ENCODE peak calls at places on chromosomes 4 and X, in four cellular contexts. F, X, Y and A are unnamed samples.

GRCh38 chr4:114146947-114147618 is 167.6 kb upstream of the ARSJ start:
- DNase-seq in F (no peak), Y (no peak), X (no peak), A (peak; percentile 12)

GRCh38 chr4:7067147-7067522 is 729 bp downstream of the GRPEL1 start:
- DNase-seq in X (peak; percentile 45), Y (no peak), F (peak; percentile 40), A (no peak)

GRCh38 chrX:8139713-8140112 is 31.4 kb downstream of the VCX2 start:
- DNase-seq in X (no peak), Y (no peak), F (no peak), A (no peak)

GRCh38 chr4:33071552-33071951 is 2351.4 kb downstream of the PCDH7 start:
- DNase-seq in X (no peak), F (no peak), Y (no peak), A (no peak)

GRCh38 chrX:45771114-45771513 is 570.4 kb upstream of the DIPK2B start:
- DNase-seq in X (peak; percentile 15), Y (no peak), F (peak; percentile 51), A (no peak)

GRCh38 chrX:2898861-2899512 is 30.2 kb downstream of the ARSD start:
- DNase-seq in X (no peak), F (peak; percentile 24), Y (no peak), A (no peak)

GRCh38 chrX:24782011-24782410 is 88.3 kb downstream of the POLA1 start:
- DNase-seq in X (no peak), Y (no peak), F (no peak), A (no peak)

GRCh38 chrX:100895365-100896075 is 21.4 kb upstream of the NOX1 start:
- DNase-seq in X (peak; percentile 50), F (peak; percentile 55), Y (no peak), A (no peak)

GRCh38 chr4:10891866-10892265 is 207.3 kb upstream of the CLNK start:
- DNase-seq in F (no peak), X (no peak), Y (no peak), A (no peak)

GRCh38 chr4:104795264-104795934 is 300.7 kb upstream of the CXXC4 start:
- DNase-seq in Y (peak; percentile 56), F (no peak), X (no peak), A (no peak)

GRCh38 chrX:103254921-103255455 is at the start of gene TCEAL8:
- DNase-seq in X (peak; percentile 89), Y (peak; percentile 21), F (peak; percentile 53), A (peak; percentile 59)

GRCh38 chr4:9894604-9895361 is 113.3 kb downstream of the DRD5 start:
- DNase-seq in X (no peak), Y (no peak), F (no peak), A (no peak)

GRCh38 chr4:304987-305680 is at the start of gene ZNF732:
- DNase-seq in F (no peak), Y (no peak), X (peak; percentile 3), A (peak; percentile 57)

GRCh38 chr4:76059750-76060149 is 14.8 kb upstream of the ART3 start:
- DNase-seq in F (no peak), Y (no peak), X (no peak), A (no peak)

GRCh38 chr4:76738081-76738931 is 159.6 kb downstream of the SOWAHB start:
- DNase-seq in F (no peak), Y (peak; percentile 30), X (no peak), A (no peak)

GRCh38 chr4:40349561-40350198 is 14.5 kb downstream of the CHRNA9 start:
- DNase-seq in X (no peak), F (no peak), Y (no peak), A (no peak)

GRCh38 chrX:10157032-10157341 is 212 bp downstream of the CLCN4 start:
- DNase-seq in X (no peak), F (no peak), Y (no peak), A (no peak)

GRCh38 chr4:173242466-173243250 is 74.0 kb downstream of the GALNT7 start:
- DNase-seq in Y (no peak), F (no peak), X (no peak), A (no peak)

GRCh38 chr4:119314356-119314755 is 7.6 kb downstream of the FABP2 start:
- DNase-seq in F (peak; percentile 41), X (peak; percentile 44), Y (no peak), A (no peak)

GRCh38 chr4:85591361-85592098 is 116.6 kb downstream of the ARHGAP24 start:
- DNase-seq in F (no peak), Y (no peak), X (no peak), A (no peak)

GRCh38 chr4:8303485-8304281 is 34.1 kb downstream of the HTRA3 start:
- DNase-seq in Y (no peak), F (peak; percentile 49), X (peak; percentile 88), A (no peak)

GRCh38 chr4:102715057-102715456 is 45.7 kb downstream of the MANBA start:
- DNase-seq in F (no peak), Y (no peak), X (no peak), A (no peak)

GRCh38 chrX:136450050-136450830 is 37.5 kb upstream of the BRS3 start:
- DNase-seq in X (no peak), F (no peak), Y (no peak), A (no peak)

GRCh38 chr4:186932631-186933150 is 209.0 kb upstream of the FAT1 start:
- DNase-seq in F (peak; percentile 29), Y (no peak), X (no peak), A (no peak)

GRCh38 chr4:54085284-54085683 is 14.7 kb upstream of the GSX2 start:
- DNase-seq in Y (no peak), X (no peak), F (peak; percentile 91), A (no peak)

GRCh38 chr4:14168919-14169318 is 541.4 kb upstream of the BOD1L1 start:
- DNase-seq in F (no peak), Y (peak; percentile 53), X (no peak), A (no peak)

GRCh38 chr4:128483816-128484215 is 196.2 kb upstream of the PGRMC2 start:
- DNase-seq in X (no peak), Y (no peak), F (no peak), A (no peak)

GRCh38 chr4:145935253-145936141 is 3.1 kb downstream of the ZNF827 start:
- DNase-seq in F (peak; percentile 61), X (peak; percentile 7), Y (peak; percentile 48), A (peak; percentile 3)

GRCh38 chr4:183404016-183404415 is 40.4 kb upstream of the CDKN2AIP start:
- DNase-seq in Y (no peak), F (no peak), X (no peak), A (no peak)

GRCh38 chrX:38474543-38474942 is 86.8 kb upstream of the TSPAN7 start:
- DNase-seq in X (no peak), F (no peak), Y (no peak), A (no peak)

GRCh38 chrX:8305336-8305735 is 134.3 kb upstream of the VCX2 start:
- DNase-seq in X (no peak), Y (no peak), F (no peak), A (no peak)

GRCh38 chr4:70703695-70704332 is 15.5 kb downstream of the UTP3 start:
- DNase-seq in Y (no peak), F (no peak), X (peak; percentile 31), A (no peak)

GRCh38 chr4:124481123-124481522 is 231.4 kb downstream of the ANKRD50 start:
- DNase-seq in F (no peak), X (no peak), Y (no peak), A (no peak)

GRCh38 chr4:123866796-123867195 is 470.2 kb downstream of the SPRY1 start:
- DNase-seq in F (peak; percentile 16), X (no peak), Y (no peak), A (no peak)

GRCh38 chrX:8726031-8726652 is 5.8 kb downstream of the ANOS1 start:
- DNase-seq in X (no peak), Y (no peak), F (no peak), A (no peak)

GRCh38 chr4:92012899-92013867 is 290.6 kb upstream of the GRID2 start:
- DNase-seq in Y (no peak), F (peak; percentile 35), X (no peak), A (no peak)

GRCh38 chr4:156764145-156764544 is 207.5 kb downstream of the PDGFC start:
- DNase-seq in F (no peak), X (no peak), Y (no peak), A (no peak)
- TF ChIP-seq JUND in F (no peak), X (no peak), Y (no peak), A (no peak)

DNA sequence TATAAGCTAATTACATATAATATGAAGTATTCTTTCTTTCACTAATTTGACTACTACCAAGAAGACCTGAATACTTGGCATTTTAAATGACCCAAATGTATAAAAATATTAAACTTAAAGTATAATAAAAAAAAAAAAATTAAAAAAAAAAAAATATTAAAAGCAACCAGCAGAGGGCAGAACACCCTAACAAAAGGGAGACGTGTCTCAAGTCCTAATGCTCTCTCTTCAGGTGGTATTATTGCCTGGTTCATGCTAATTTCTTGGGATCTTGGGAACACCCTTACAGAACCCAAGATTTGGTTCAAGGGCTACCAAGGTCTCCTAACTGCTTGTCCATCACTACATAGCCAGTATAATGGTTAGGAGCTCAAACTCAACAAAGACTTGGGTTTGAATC is 754.8 kb downstream of the RAB28 start:
- DNase-seq in F (peak; percentile 11), Y (no peak), X (peak; percentile 6), A (no peak)
- TF ChIP-seq JUND in F (no peak), Y (no peak), X (no peak), A (no peak)

GRCh38 chr4:139024686-139025085 is 9.1 kb downstream of the NOCT start:
- DNase-seq in Y (no peak), F (no peak), X (no peak), A (peak; percentile 75)

GRCh38 chr4:139030614-139031235 is 15.1 kb downstream of the NOCT start:
- DNase-seq in Y (peak; percentile 61), F (peak; percentile 67), X (peak; percentile 85), A (peak; percentile 33)

GRCh38 chr4:139025841-139026240 is 10.3 kb downstream of the NOCT start:
- DNase-seq in X (no peak), Y (no peak), F (no peak), A (no peak)

GRCh38 chr4:139028191-139028661 is 12.6 kb downstream of the NOCT start:
- DNase-seq in Y (no peak), F (no peak), X (no peak), A (peak; percentile 19)

DNA sequence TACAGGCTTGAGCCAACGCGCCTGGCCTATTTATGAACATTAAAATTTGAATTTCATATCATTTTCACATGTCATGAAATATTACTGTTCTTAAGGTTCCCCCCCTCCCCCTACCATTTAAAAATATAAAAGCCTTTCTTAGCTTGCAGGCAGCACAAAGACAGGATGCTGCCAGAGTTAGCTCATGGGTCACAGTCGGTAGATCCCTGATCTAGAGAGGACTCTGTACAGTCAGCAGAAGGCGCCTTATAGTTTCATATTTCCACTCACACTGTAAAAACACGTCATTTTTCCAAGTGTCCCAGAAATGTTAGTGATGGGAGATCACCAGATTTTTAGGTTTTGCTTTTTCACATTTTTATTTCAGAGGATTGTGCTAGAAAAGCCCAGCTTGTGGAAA is 12.2 kb downstream of the NOCT start:
- DNase-seq in Y (no peak), F (no peak), X (no peak), A (no peak)
- TF ChIP-seq JUND in Y (no peak), F (no peak), X (no peak), A (no peak)

DNA sequence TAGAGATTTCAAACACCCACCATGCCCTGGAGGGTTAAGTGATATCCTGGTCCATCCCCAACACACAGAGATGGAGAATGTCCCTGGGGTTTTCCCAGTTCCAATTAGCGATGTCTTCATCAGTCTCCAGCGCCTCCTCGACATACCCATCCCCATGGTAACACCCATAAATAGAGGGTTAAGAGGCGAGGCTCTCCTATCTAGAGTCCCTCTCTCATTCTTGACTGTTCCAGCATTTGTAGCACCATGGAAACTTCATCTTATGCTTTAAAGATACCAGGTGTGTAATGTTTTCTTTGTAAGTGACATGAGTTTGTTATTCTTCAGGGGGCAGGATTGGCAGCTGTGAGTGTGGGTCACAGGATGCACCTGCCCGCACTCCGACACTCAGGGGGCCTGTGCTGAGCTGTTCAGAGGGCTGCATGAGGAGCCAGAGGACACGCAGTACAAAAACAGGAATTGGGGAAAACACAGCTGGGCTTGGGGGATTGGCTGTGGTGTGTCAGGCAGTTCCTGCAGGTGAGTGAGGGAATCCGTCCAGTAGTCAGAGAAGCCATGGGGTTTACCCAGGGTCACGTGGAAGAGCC is 135.4 kb downstream of the STK32B start:
- DNase-seq in Y (no peak), X (no peak), F (no peak), A (no peak)
- TF ChIP-seq JUND in Y (no peak), X (no peak), F (no peak), A (no peak)